ENCODE peak calls at places on chromosomes 5 and 9, in eight cellular contexts. P is NB4; S is HS-27A; X is K562; B is stimulated activated naive CD8-positive, alpha-beta T cell treated with anti-CD3 and anti-CD28 coated beads, Interleukin-15, Interleukin-2, amounts not matched to agents 100 U/mL and 50 U/mL, for 24 hours; F is NAMALWA; J is stimulated activated CD4-positive, alpha-beta T cell treated with anti-CD3 and anti-CD28 coated beads, Interleukin-1b, Interleukin-23, amount 100 ng/mL, for 24 hours; M is neural progenitor cell. V is an unnamed sample.

GRCh38 chr5:151897896-151898295 is 26.8 kb downstream of the GLRA1 start:
- DNase-seq in P (no peak), S (no peak), X (no peak), B (no peak), F (no peak), J (no peak), M (no peak), V (no peak)

GRCh38 chr9:23434654-23435053 is 391.4 kb downstream of the ELAVL2 start:
- DNase-seq in P (no peak), S (no peak), X (no peak), B (no peak), F (no peak), J (no peak), M (no peak), V (no peak)

GRCh38 chr5:90092734-90093133 is 316.8 kb downstream of the CETN3 start:
- DNase-seq in P (no peak), S (no peak), X (no peak), B (no peak), F (no peak), J (no peak), M (no peak), V (peak)

GRCh38 chr9:127463891-127464290 is 12.6 kb downstream of the LRSAM1 start:
- DNase-seq in P (no peak), S (no peak), X (no peak), B (no peak), F (no peak), J (no peak), M (no peak), V (no peak)

GRCh38 chr5:177524539-177524900 is 7.8 kb upstream of the DDX41 start:
- DNase-seq in P (no peak), S (no peak), X (no peak), B (no peak), F (no peak), J (no peak), M (no peak), V (no peak)

GRCh38 chr5:137498301-137498735 is 808 bp downstream of the SPOCK1 start:
- DNase-seq in P (no peak), S (no peak), X (no peak), B (no peak), F (no peak), J (no peak), M (peak), V (peak)

GRCh38 chr5:103258957-103259704 is 568 bp downstream of the MACIR start:
- DNase-seq in P (peak), S (peak), X (peak), B (peak), F (peak), J (peak), M (peak), V (peak)

GRCh38 chr9:35538361-35539234 is 48.7 kb downstream of the RUSC2 start:
- DNase-seq in P (peak), S (no peak), X (no peak), B (no peak), F (no peak), J (no peak), M (peak), V (peak)

GRCh38 chr5:108762660-108763059 is 15.0 kb downstream of the FER start:
- DNase-seq in P (no peak), S (no peak), X (no peak), B (no peak), F (no peak), J (no peak), M (no peak), V (no peak)

GRCh38 chr5:160926428-160926827 is 74.4 kb upstream of the ATP10B start:
- DNase-seq in P (peak), S (no peak), X (no peak), B (no peak), F (no peak), J (no peak), M (no peak), V (no peak)

GRCh38 chr9:72228282-72228681 is 79.0 kb downstream of the GDA start:
- DNase-seq in P (no peak), S (no peak), X (no peak), B (no peak), F (no peak), J (no peak), M (no peak), V (no peak)

GRCh38 chr9:135478858-135479468 is 619 bp upstream of the PPP1R26 start:
- DNase-seq in P (no peak), S (no peak), X (peak), B (no peak), F (no peak), J (no peak), M (peak), V (peak)

GRCh38 chr9:92947268-92948031 is at the start of gene FGD3:
- DNase-seq in P (peak), S (no peak), X (no peak), B (peak), F (no peak), J (no peak), M (peak), V (no peak)

GRCh38 chr9:113609562-113610318 is 146.2 kb downstream of the RGS3 start:
- DNase-seq in P (no peak), S (no peak), X (no peak), B (no peak), F (no peak), J (no peak), M (peak), V (peak)

GRCh38 chr5:52328220-52328619 is 459.5 kb upstream of the ITGA1 start:
- DNase-seq in P (no peak), S (no peak), X (no peak), B (no peak), F (no peak), J (no peak), M (no peak), V (no peak)